ENCODE peak calls at places on chromosomes 3 and 15, in eight cellular contexts. One of them, this sample, is unnamed.
A peak's percentile ranks its signal among the peaks of the same experiment; 100 is the strongest.

GRCh38 chr3:66400381-66401156 is 100.3 kb downstream of the LRIG1 start:
- DNase-seq in HFFc6: no peak
- DNase-seq in RWPE1: no peak
- DNase-seq in activated B cell treated with CpG ODN at 0.5 μM for 24 hours: no peak
- DNase-seq in neural crest cell: peak; percentile 59
- DNase-seq in psoas muscle: no peak
- DNase-seq in cardiac fibroblast: no peak
- DNase-seq in cardiac muscle cell: no peak
- DNase-seq in this sample: no peak

GRCh38 chr3:146161725-146162047 is 702 bp upstream of the PLOD2 start:
- DNase-seq in neural crest cell: no peak
- DNase-seq in HFFc6: peak; percentile 70
- DNase-seq in cardiac muscle cell: no peak
- DNase-seq in RWPE1: no peak
- DNase-seq in activated B cell treated with CpG ODN at 0.5 μM for 24 hours: no peak
- DNase-seq in cardiac fibroblast: peak; percentile 74
- DNase-seq in psoas muscle: no peak
- DNase-seq in this sample: peak; percentile 50

GRCh38 chr3:56347219-56347871 is 120.9 kb downstream of the ERC2 start:
- DNase-seq in HFFc6: no peak
- DNase-seq in activated B cell treated with CpG ODN at 0.5 μM for 24 hours: no peak
- DNase-seq in neural crest cell: peak; percentile 45
- DNase-seq in psoas muscle: no peak
- DNase-seq in cardiac fibroblast: peak; percentile 5
- DNase-seq in RWPE1: no peak
- DNase-seq in cardiac muscle cell: peak; percentile 69
- DNase-seq in this sample: peak; percentile 33

GRCh38 chr3:30260747-30261146 is 345.7 kb upstream of the TGFBR2 start:
- DNase-seq in psoas muscle: no peak
- DNase-seq in neural crest cell: no peak
- DNase-seq in RWPE1: no peak
- DNase-seq in cardiac fibroblast: no peak
- DNase-seq in activated B cell treated with CpG ODN at 0.5 μM for 24 hours: no peak
- DNase-seq in HFFc6: peak; percentile 67
- DNase-seq in cardiac muscle cell: no peak
- DNase-seq in this sample: no peak

GRCh38 chr3:15017191-15017590 is 47.9 kb downstream of the MRPS25 start:
- DNase-seq in cardiac fibroblast: no peak
- DNase-seq in activated B cell treated with CpG ODN at 0.5 μM for 24 hours: no peak
- DNase-seq in psoas muscle: no peak
- DNase-seq in RWPE1: no peak
- DNase-seq in cardiac muscle cell: no peak
- DNase-seq in neural crest cell: no peak
- DNase-seq in HFFc6: no peak
- DNase-seq in this sample: no peak

GRCh38 chr3:23840521-23840920 is 34.8 kb downstream of the UBE2E1 start:
- DNase-seq in neural crest cell: no peak
- DNase-seq in HFFc6: no peak
- DNase-seq in RWPE1: no peak
- DNase-seq in activated B cell treated with CpG ODN at 0.5 μM for 24 hours: no peak
- DNase-seq in cardiac fibroblast: no peak
- DNase-seq in psoas muscle: no peak
- DNase-seq in cardiac muscle cell: peak; percentile 37
- DNase-seq in this sample: no peak

GRCh38 chr3:195118671-195119070 is 152.3 kb downstream of the XXYLT1 start:
- DNase-seq in psoas muscle: no peak
- DNase-seq in activated B cell treated with CpG ODN at 0.5 μM for 24 hours: no peak
- DNase-seq in cardiac muscle cell: no peak
- DNase-seq in RWPE1: no peak
- DNase-seq in HFFc6: no peak
- DNase-seq in neural crest cell: no peak
- DNase-seq in cardiac fibroblast: peak; percentile 44
- DNase-seq in this sample: no peak

GRCh38 chr3:134281912-134282658 is 31.4 kb upstream of the RYK start:
- DNase-seq in RWPE1: no peak
- DNase-seq in neural crest cell: no peak
- DNase-seq in activated B cell treated with CpG ODN at 0.5 μM for 24 hours: no peak
- DNase-seq in psoas muscle: no peak
- DNase-seq in HFFc6: no peak
- DNase-seq in cardiac fibroblast: no peak
- DNase-seq in cardiac muscle cell: no peak
- DNase-seq in this sample: no peak

GRCh38 chr15:69129026-69129385 is 31.4 kb upstream of the GLCE start:
- DNase-seq in activated B cell treated with CpG ODN at 0.5 μM for 24 hours: no peak
- DNase-seq in HFFc6: no peak
- DNase-seq in psoas muscle: no peak
- DNase-seq in neural crest cell: no peak
- DNase-seq in cardiac fibroblast: no peak
- DNase-seq in cardiac muscle cell: no peak
- DNase-seq in RWPE1: no peak
- DNase-seq in this sample: peak; percentile 42

GRCh38 chr15:32651229-32651837 is 9.8 kb downstream of the SCG5 start:
- DNase-seq in cardiac muscle cell: peak; percentile 71
- DNase-seq in HFFc6: peak; percentile 64
- DNase-seq in RWPE1: peak; percentile 73
- DNase-seq in psoas muscle: peak; percentile 27
- DNase-seq in cardiac fibroblast: peak; percentile 80
- DNase-seq in activated B cell treated with CpG ODN at 0.5 μM for 24 hours: no peak
- DNase-seq in neural crest cell: peak; percentile 48
- DNase-seq in this sample: peak; percentile 11

GRCh38 chr3:9414822-9415221 is 17.4 kb downstream of the SETD5 start:
- DNase-seq in cardiac fibroblast: no peak
- DNase-seq in cardiac muscle cell: no peak
- DNase-seq in psoas muscle: no peak
- DNase-seq in HFFc6: no peak
- DNase-seq in neural crest cell: no peak
- DNase-seq in RWPE1: no peak
- DNase-seq in activated B cell treated with CpG ODN at 0.5 μM for 24 hours: no peak
- DNase-seq in this sample: no peak

GRCh38 chr3:189588061-189588817 is 43.0 kb upstream of the TP63 start:
- DNase-seq in RWPE1: peak; percentile 75
- DNase-seq in psoas muscle: no peak
- DNase-seq in cardiac muscle cell: no peak
- DNase-seq in HFFc6: peak; percentile 57
- DNase-seq in cardiac fibroblast: peak; percentile 81
- DNase-seq in neural crest cell: no peak
- DNase-seq in activated B cell treated with CpG ODN at 0.5 μM for 24 hours: no peak
- DNase-seq in this sample: no peak

GRCh38 chr15:88118741-88119140 is 137.8 kb downstream of the NTRK3 start:
- DNase-seq in psoas muscle: no peak
- DNase-seq in neural crest cell: no peak
- DNase-seq in cardiac muscle cell: no peak
- DNase-seq in HFFc6: no peak
- DNase-seq in RWPE1: no peak
- DNase-seq in cardiac fibroblast: no peak
- DNase-seq in activated B cell treated with CpG ODN at 0.5 μM for 24 hours: no peak
- DNase-seq in this sample: no peak

GRCh38 chr3:158659454-158660237 is 12.8 kb downstream of the LXN start:
- DNase-seq in cardiac muscle cell: peak; percentile 66
- DNase-seq in psoas muscle: peak; percentile 32
- DNase-seq in HFFc6: peak; percentile 77
- DNase-seq in activated B cell treated with CpG ODN at 0.5 μM for 24 hours: no peak
- DNase-seq in RWPE1: peak; percentile 30
- DNase-seq in cardiac fibroblast: peak; percentile 83
- DNase-seq in neural crest cell: peak; percentile 43
- DNase-seq in this sample: peak; percentile 72

GRCh38 chr15:70196314-70197291 is 98.9 kb upstream of the TLE3 start:
- DNase-seq in neural crest cell: no peak
- DNase-seq in psoas muscle: peak; percentile 86
- DNase-seq in RWPE1: peak; percentile 98
- DNase-seq in cardiac fibroblast: peak; percentile 91
- DNase-seq in activated B cell treated with CpG ODN at 0.5 μM for 24 hours: peak; percentile 62
- DNase-seq in cardiac muscle cell: peak; percentile 67
- DNase-seq in HFFc6: no peak
- DNase-seq in this sample: peak; percentile 73

GRCh38 chr3:140219161-140219745 is 284.3 kb downstream of the CLSTN2 start:
- DNase-seq in activated B cell treated with CpG ODN at 0.5 μM for 24 hours: no peak
- DNase-seq in HFFc6: no peak
- DNase-seq in cardiac fibroblast: no peak
- DNase-seq in RWPE1: no peak
- DNase-seq in cardiac muscle cell: no peak
- DNase-seq in psoas muscle: no peak
- DNase-seq in neural crest cell: no peak
- DNase-seq in this sample: no peak

GRCh38 chr3:140219923-140220452 is 285.0 kb downstream of the CLSTN2 start:
- DNase-seq in psoas muscle: no peak
- DNase-seq in activated B cell treated with CpG ODN at 0.5 μM for 24 hours: no peak
- DNase-seq in cardiac fibroblast: no peak
- DNase-seq in neural crest cell: no peak
- DNase-seq in HFFc6: no peak
- DNase-seq in RWPE1: no peak
- DNase-seq in cardiac muscle cell: no peak
- DNase-seq in this sample: no peak

DNA sequence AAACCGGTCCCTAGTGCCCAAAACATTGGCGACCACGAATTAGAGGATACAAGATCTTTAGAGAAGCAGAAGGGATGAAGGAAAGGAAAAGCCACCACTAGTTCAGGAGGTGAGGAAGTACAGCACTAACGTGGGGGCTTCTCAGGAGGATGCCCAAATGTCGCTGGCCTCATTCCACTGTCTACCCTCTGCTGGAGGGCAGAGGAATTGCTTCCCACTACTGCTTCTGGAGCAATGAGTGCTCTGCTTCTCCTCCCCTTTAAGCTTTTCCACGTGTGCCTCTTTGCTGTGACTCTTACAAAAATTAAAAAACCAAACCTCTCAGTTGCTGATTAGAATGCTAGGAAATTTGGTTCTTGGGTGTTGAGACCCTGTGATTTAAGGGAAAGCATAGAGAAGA is 281.3 kb downstream of the CLSTN2 start:
- DNase-seq in psoas muscle: no peak
- DNase-seq in HFFc6: no peak
- DNase-seq in cardiac fibroblast: no peak
- DNase-seq in neural crest cell: no peak
- DNase-seq in cardiac muscle cell: no peak
- DNase-seq in RWPE1: peak; percentile 16
- DNase-seq in activated B cell treated with CpG ODN at 0.5 μM for 24 hours: no peak
- DNase-seq in this sample: peak; percentile 13
- TF ChIP-seq CTCF in psoas muscle: peak; percentile 43
- TF ChIP-seq CTCF in HFFc6: peak; percentile 17
- TF ChIP-seq CTCF in cardiac fibroblast: peak; percentile 57
- TF ChIP-seq CTCF in neural crest cell: peak; percentile 44
- TF ChIP-seq CTCF in cardiac muscle cell: peak; percentile 41
- TF ChIP-seq CTCF in RWPE1: peak; percentile 23
- TF ChIP-seq CTCF in activated B cell treated with CpG ODN at 0.5 μM for 24 hours: no peak
- TF ChIP-seq CTCF in this sample: peak; percentile 74

DNA sequence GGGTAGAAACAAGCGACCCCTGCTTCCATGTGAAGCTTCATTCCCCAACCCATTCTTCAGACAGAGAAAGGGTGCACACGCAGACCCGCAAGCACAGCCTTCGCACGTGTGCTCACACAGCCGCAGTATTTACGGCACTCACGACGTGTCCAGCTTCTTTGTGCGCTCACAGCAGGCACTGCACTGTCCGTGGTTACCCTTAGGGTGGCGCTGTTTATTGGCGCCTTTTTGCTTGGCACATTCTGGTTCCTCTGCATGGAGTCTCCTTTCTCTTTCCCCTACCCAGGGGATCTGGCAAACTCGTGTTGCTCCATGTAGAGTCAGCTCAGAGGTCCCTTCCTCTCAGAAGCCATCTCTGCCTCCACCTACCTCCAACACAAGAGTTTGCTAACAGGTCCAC is 115.1 kb downstream of the SLCO3A1 start:
- DNase-seq in cardiac muscle cell: no peak
- DNase-seq in HFFc6: no peak
- DNase-seq in cardiac fibroblast: no peak
- DNase-seq in psoas muscle: no peak
- DNase-seq in activated B cell treated with CpG ODN at 0.5 μM for 24 hours: no peak
- DNase-seq in neural crest cell: no peak
- DNase-seq in RWPE1: no peak
- DNase-seq in this sample: no peak
- TF ChIP-seq CTCF in cardiac muscle cell: no peak
- TF ChIP-seq CTCF in HFFc6: peak; percentile 49
- TF ChIP-seq CTCF in cardiac fibroblast: no peak
- TF ChIP-seq CTCF in psoas muscle: no peak
- TF ChIP-seq CTCF in activated B cell treated with CpG ODN at 0.5 μM for 24 hours: no peak
- TF ChIP-seq CTCF in neural crest cell: peak; percentile 18
- TF ChIP-seq CTCF in RWPE1: no peak
- TF ChIP-seq CTCF in this sample: no peak

DNA sequence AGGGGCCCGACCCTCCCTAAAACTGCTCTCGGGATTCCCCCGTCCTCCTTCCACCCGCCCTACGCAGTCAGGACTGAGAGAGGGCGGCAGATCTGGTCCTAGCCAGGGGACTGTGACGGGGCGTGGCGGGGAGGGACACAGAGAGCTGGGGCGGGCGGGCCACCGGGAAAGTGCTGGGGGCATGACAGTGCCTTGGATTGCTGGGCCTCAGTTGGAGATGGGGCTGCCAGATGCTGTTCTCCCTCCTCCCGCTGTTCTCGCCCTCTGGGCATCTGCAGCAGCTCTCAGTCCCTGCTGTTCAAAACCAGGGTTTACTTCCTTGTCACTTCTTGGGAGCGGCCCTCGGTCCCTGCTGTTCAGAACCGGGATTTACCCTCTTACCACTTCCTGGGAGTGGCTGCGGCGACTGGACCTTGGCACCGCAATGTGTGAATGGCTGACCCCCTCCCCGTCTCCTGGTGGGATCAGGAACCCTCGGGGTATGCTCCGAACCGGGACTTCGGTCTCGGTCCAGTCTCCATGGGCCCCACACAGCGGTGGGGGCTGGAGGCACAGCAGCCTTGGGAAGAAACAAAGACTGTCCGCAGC is 1.8 kb upstream of the RPP25 start:
- DNase-seq in cardiac muscle cell: peak; percentile 40
- DNase-seq in cardiac fibroblast: peak; percentile 52
- DNase-seq in psoas muscle: peak; percentile 56
- DNase-seq in RWPE1: no peak
- DNase-seq in activated B cell treated with CpG ODN at 0.5 μM for 24 hours: peak; percentile 18
- DNase-seq in neural crest cell: peak; percentile 23
- DNase-seq in HFFc6: peak; percentile 50
- DNase-seq in this sample: peak; percentile 63
- TF ChIP-seq CTCF in cardiac muscle cell: peak; percentile 15
- TF ChIP-seq CTCF in cardiac fibroblast: peak; percentile 21
- TF ChIP-seq CTCF in psoas muscle: peak; percentile 11
- TF ChIP-seq CTCF in RWPE1: no peak
- TF ChIP-seq CTCF in activated B cell treated with CpG ODN at 0.5 μM for 24 hours: no peak
- TF ChIP-seq CTCF in neural crest cell: peak; percentile 40
- TF ChIP-seq CTCF in HFFc6: peak; percentile 40
- TF ChIP-seq CTCF in this sample: peak; percentile 14

GRCh38 chr15:96354731-96355560 is 24.4 kb downstream of the NR2F2 start:
- DNase-seq in cardiac fibroblast: peak; percentile 90
- DNase-seq in HFFc6: peak; percentile 82
- DNase-seq in activated B cell treated with CpG ODN at 0.5 μM for 24 hours: no peak
- DNase-seq in cardiac muscle cell: no peak
- DNase-seq in psoas muscle: no peak
- DNase-seq in neural crest cell: no peak
- DNase-seq in RWPE1: no peak
- DNase-seq in this sample: no peak
- TF ChIP-seq CTCF in cardiac fibroblast: peak; percentile 59
- TF ChIP-seq CTCF in HFFc6: peak; percentile 61
- TF ChIP-seq CTCF in activated B cell treated with CpG ODN at 0.5 μM for 24 hours: no peak
- TF ChIP-seq CTCF in cardiac muscle cell: peak; percentile 57
- TF ChIP-seq CTCF in psoas muscle: peak; percentile 6
- TF ChIP-seq CTCF in neural crest cell: peak; percentile 53
- TF ChIP-seq CTCF in RWPE1: no peak
- TF ChIP-seq CTCF in this sample: peak; percentile 29

GRCh38 chr3:44467241-44467640 is 10.2 kb downstream of the ZNF445 start:
- DNase-seq in RWPE1: no peak
- DNase-seq in neural crest cell: no peak
- DNase-seq in psoas muscle: no peak
- DNase-seq in activated B cell treated with CpG ODN at 0.5 μM for 24 hours: no peak
- DNase-seq in cardiac fibroblast: no peak
- DNase-seq in HFFc6: no peak
- DNase-seq in cardiac muscle cell: peak; percentile 26
- DNase-seq in this sample: no peak
- TF ChIP-seq CTCF in RWPE1: no peak
- TF ChIP-seq CTCF in neural crest cell: no peak
- TF ChIP-seq CTCF in psoas muscle: no peak
- TF ChIP-seq CTCF in activated B cell treated with CpG ODN at 0.5 μM for 24 hours: no peak
- TF ChIP-seq CTCF in cardiac fibroblast: no peak
- TF ChIP-seq CTCF in HFFc6: no peak
- TF ChIP-seq CTCF in cardiac muscle cell: no peak
- TF ChIP-seq CTCF in this sample: no peak

This sample was measured in Calu3.